ENCODE peak calls at places on chromosomes 4 and X, in ten cellular contexts. One of them, this sample, is unnamed.

GRCh38 chr4:168453146-168453545 is 27.1 kb downstream of the DDX60L start:
- DNase-seq in endothelial cell: no peak
- DNase-seq in H1: no peak
- DNase-seq in colonic mucosa: no peak
- DNase-seq in fibroblast of the conjunctiva: no peak
- DNase-seq in caudate nucleus: no peak
- DNase-seq in hepatocyte: no peak
- DNase-seq in activated T-helper 1 cell treated with anti-CD3 and anti-CD28 coated beads, Interleukin-12 subunit alpha, Interleukin-12 subunit beta, Interleukin-2, Interleukin-4 antibody, amounts not matched to agents 30 ng/mL and 10 ng/mL and 1 ng/mL, durations not matched to agents 14 hours and 24 hours and 36 hours: no peak
- DNase-seq in NCI-H2171 treated with DMSO at 0.1 percent for 48 hours: peak
- DNase-seq in astrocyte of the spinal cord: no peak
- DNase-seq in this sample: no peak

GRCh38 chrX:141732031-141732430 is 33.5 kb upstream of the SPANXD start:
- DNase-seq in endothelial cell: no peak
- DNase-seq in H1: no peak
- DNase-seq in colonic mucosa: no peak
- DNase-seq in fibroblast of the conjunctiva: no peak
- DNase-seq in caudate nucleus: no peak
- DNase-seq in hepatocyte: no peak
- DNase-seq in activated T-helper 1 cell treated with anti-CD3 and anti-CD28 coated beads, Interleukin-12 subunit alpha, Interleukin-12 subunit beta, Interleukin-2, Interleukin-4 antibody, amounts not matched to agents 30 ng/mL and 10 ng/mL and 1 ng/mL, durations not matched to agents 14 hours and 24 hours and 36 hours: no peak
- DNase-seq in NCI-H2171 treated with DMSO at 0.1 percent for 48 hours: no peak
- DNase-seq in astrocyte of the spinal cord: no peak
- DNase-seq in this sample: no peak

GRCh38 chrX:35380808-35381700 is 417.1 kb upstream of the MAGEB16 start:
- DNase-seq in endothelial cell: no peak
- DNase-seq in H1: no peak
- DNase-seq in colonic mucosa: no peak
- DNase-seq in fibroblast of the conjunctiva: no peak
- DNase-seq in caudate nucleus: no peak
- DNase-seq in hepatocyte: peak
- DNase-seq in activated T-helper 1 cell treated with anti-CD3 and anti-CD28 coated beads, Interleukin-12 subunit alpha, Interleukin-12 subunit beta, Interleukin-2, Interleukin-4 antibody, amounts not matched to agents 30 ng/mL and 10 ng/mL and 1 ng/mL, durations not matched to agents 14 hours and 24 hours and 36 hours: no peak
- DNase-seq in NCI-H2171 treated with DMSO at 0.1 percent for 48 hours: no peak
- DNase-seq in astrocyte of the spinal cord: peak
- DNase-seq in this sample: peak

GRCh38 chr4:187019896-187020295 is 296.2 kb upstream of the FAT1 start:
- DNase-seq in endothelial cell: no peak
- DNase-seq in H1: peak
- DNase-seq in colonic mucosa: no peak
- DNase-seq in fibroblast of the conjunctiva: no peak
- DNase-seq in caudate nucleus: no peak
- DNase-seq in hepatocyte: no peak
- DNase-seq in activated T-helper 1 cell treated with anti-CD3 and anti-CD28 coated beads, Interleukin-12 subunit alpha, Interleukin-12 subunit beta, Interleukin-2, Interleukin-4 antibody, amounts not matched to agents 30 ng/mL and 10 ng/mL and 1 ng/mL, durations not matched to agents 14 hours and 24 hours and 36 hours: no peak
- DNase-seq in NCI-H2171 treated with DMSO at 0.1 percent for 48 hours: no peak
- DNase-seq in astrocyte of the spinal cord: peak
- DNase-seq in this sample: no peak

GRCh38 chrX:111129949-111130348 is 34.0 kb downstream of the PAK3 start:
- DNase-seq in endothelial cell: no peak
- DNase-seq in H1: no peak
- DNase-seq in colonic mucosa: no peak
- DNase-seq in fibroblast of the conjunctiva: no peak
- DNase-seq in caudate nucleus: no peak
- DNase-seq in hepatocyte: no peak
- DNase-seq in activated T-helper 1 cell treated with anti-CD3 and anti-CD28 coated beads, Interleukin-12 subunit alpha, Interleukin-12 subunit beta, Interleukin-2, Interleukin-4 antibody, amounts not matched to agents 30 ng/mL and 10 ng/mL and 1 ng/mL, durations not matched to agents 14 hours and 24 hours and 36 hours: no peak
- DNase-seq in NCI-H2171 treated with DMSO at 0.1 percent for 48 hours: no peak
- DNase-seq in astrocyte of the spinal cord: no peak
- DNase-seq in this sample: no peak

GRCh38 chr4:1738410-1738809 is 17.1 kb downstream of the TACC3 start:
- DNase-seq in endothelial cell: no peak
- DNase-seq in H1: no peak
- DNase-seq in colonic mucosa: no peak
- DNase-seq in fibroblast of the conjunctiva: no peak
- DNase-seq in caudate nucleus: no peak
- DNase-seq in hepatocyte: no peak
- DNase-seq in activated T-helper 1 cell treated with anti-CD3 and anti-CD28 coated beads, Interleukin-12 subunit alpha, Interleukin-12 subunit beta, Interleukin-2, Interleukin-4 antibody, amounts not matched to agents 30 ng/mL and 10 ng/mL and 1 ng/mL, durations not matched to agents 14 hours and 24 hours and 36 hours: no peak
- DNase-seq in NCI-H2171 treated with DMSO at 0.1 percent for 48 hours: no peak
- DNase-seq in astrocyte of the spinal cord: no peak
- DNase-seq in this sample: no peak

GRCh38 chrX:40058719-40059118 is 39.0 kb downstream of the BCOR start:
- DNase-seq in endothelial cell: no peak
- DNase-seq in H1: no peak
- DNase-seq in colonic mucosa: peak
- DNase-seq in fibroblast of the conjunctiva: no peak
- DNase-seq in caudate nucleus: peak
- DNase-seq in hepatocyte: peak
- DNase-seq in activated T-helper 1 cell treated with anti-CD3 and anti-CD28 coated beads, Interleukin-12 subunit alpha, Interleukin-12 subunit beta, Interleukin-2, Interleukin-4 antibody, amounts not matched to agents 30 ng/mL and 10 ng/mL and 1 ng/mL, durations not matched to agents 14 hours and 24 hours and 36 hours: no peak
- DNase-seq in NCI-H2171 treated with DMSO at 0.1 percent for 48 hours: no peak
- DNase-seq in astrocyte of the spinal cord: no peak
- DNase-seq in this sample: no peak

GRCh38 chrX:9577555-9577954 is 112.7 kb downstream of the TBL1X start:
- DNase-seq in endothelial cell: no peak
- DNase-seq in H1: no peak
- DNase-seq in colonic mucosa: no peak
- DNase-seq in fibroblast of the conjunctiva: no peak
- DNase-seq in caudate nucleus: no peak
- DNase-seq in hepatocyte: no peak
- DNase-seq in activated T-helper 1 cell treated with anti-CD3 and anti-CD28 coated beads, Interleukin-12 subunit alpha, Interleukin-12 subunit beta, Interleukin-2, Interleukin-4 antibody, amounts not matched to agents 30 ng/mL and 10 ng/mL and 1 ng/mL, durations not matched to agents 14 hours and 24 hours and 36 hours: no peak
- DNase-seq in NCI-H2171 treated with DMSO at 0.1 percent for 48 hours: no peak
- DNase-seq in astrocyte of the spinal cord: no peak
- DNase-seq in this sample: no peak

GRCh38 chr4:113052379-113052951 is 3.0 kb downstream of the ANK2 start:
- DNase-seq in endothelial cell: no peak
- DNase-seq in H1: no peak
- DNase-seq in colonic mucosa: no peak
- DNase-seq in fibroblast of the conjunctiva: peak
- DNase-seq in caudate nucleus: peak
- DNase-seq in hepatocyte: no peak
- DNase-seq in activated T-helper 1 cell treated with anti-CD3 and anti-CD28 coated beads, Interleukin-12 subunit alpha, Interleukin-12 subunit beta, Interleukin-2, Interleukin-4 antibody, amounts not matched to agents 30 ng/mL and 10 ng/mL and 1 ng/mL, durations not matched to agents 14 hours and 24 hours and 36 hours: no peak
- DNase-seq in NCI-H2171 treated with DMSO at 0.1 percent for 48 hours: peak
- DNase-seq in astrocyte of the spinal cord: peak
- DNase-seq in this sample: no peak

GRCh38 chrX:107684956-107685385 is 56.7 kb downstream of the PRPS1 start:
- DNase-seq in endothelial cell: peak
- DNase-seq in H1: no peak
- DNase-seq in colonic mucosa: peak
- DNase-seq in fibroblast of the conjunctiva: peak
- DNase-seq in caudate nucleus: peak
- DNase-seq in hepatocyte: peak
- DNase-seq in activated T-helper 1 cell treated with anti-CD3 and anti-CD28 coated beads, Interleukin-12 subunit alpha, Interleukin-12 subunit beta, Interleukin-2, Interleukin-4 antibody, amounts not matched to agents 30 ng/mL and 10 ng/mL and 1 ng/mL, durations not matched to agents 14 hours and 24 hours and 36 hours: peak
- DNase-seq in NCI-H2171 treated with DMSO at 0.1 percent for 48 hours: no peak
- DNase-seq in astrocyte of the spinal cord: peak
- DNase-seq in this sample: no peak

GRCh38 chrX:153400146-153401132 is 711 bp downstream of the PNMA6E start:
- DNase-seq in endothelial cell: peak
- DNase-seq in H1: peak
- DNase-seq in colonic mucosa: no peak
- DNase-seq in fibroblast of the conjunctiva: no peak
- DNase-seq in caudate nucleus: no peak
- DNase-seq in hepatocyte: no peak
- DNase-seq in activated T-helper 1 cell treated with anti-CD3 and anti-CD28 coated beads, Interleukin-12 subunit alpha, Interleukin-12 subunit beta, Interleukin-2, Interleukin-4 antibody, amounts not matched to agents 30 ng/mL and 10 ng/mL and 1 ng/mL, durations not matched to agents 14 hours and 24 hours and 36 hours: peak
- DNase-seq in NCI-H2171 treated with DMSO at 0.1 percent for 48 hours: no peak
- DNase-seq in astrocyte of the spinal cord: no peak
- DNase-seq in this sample: peak

GRCh38 chrX:144586756-144587155 is 660.5 kb upstream of the SPANXN1 start:
- DNase-seq in endothelial cell: no peak
- DNase-seq in H1: no peak
- DNase-seq in colonic mucosa: no peak
- DNase-seq in fibroblast of the conjunctiva: peak
- DNase-seq in caudate nucleus: no peak
- DNase-seq in hepatocyte: peak
- DNase-seq in activated T-helper 1 cell treated with anti-CD3 and anti-CD28 coated beads, Interleukin-12 subunit alpha, Interleukin-12 subunit beta, Interleukin-2, Interleukin-4 antibody, amounts not matched to agents 30 ng/mL and 10 ng/mL and 1 ng/mL, durations not matched to agents 14 hours and 24 hours and 36 hours: no peak
- DNase-seq in NCI-H2171 treated with DMSO at 0.1 percent for 48 hours: no peak
- DNase-seq in astrocyte of the spinal cord: peak
- DNase-seq in this sample: no peak

GRCh38 chr4:7073526-7074390 is 5.9 kb upstream of the GRPEL1 start:
- DNase-seq in endothelial cell: peak
- DNase-seq in H1: peak
- DNase-seq in colonic mucosa: peak
- DNase-seq in fibroblast of the conjunctiva: no peak
- DNase-seq in caudate nucleus: peak
- DNase-seq in hepatocyte: peak
- DNase-seq in activated T-helper 1 cell treated with anti-CD3 and anti-CD28 coated beads, Interleukin-12 subunit alpha, Interleukin-12 subunit beta, Interleukin-2, Interleukin-4 antibody, amounts not matched to agents 30 ng/mL and 10 ng/mL and 1 ng/mL, durations not matched to agents 14 hours and 24 hours and 36 hours: no peak
- DNase-seq in NCI-H2171 treated with DMSO at 0.1 percent for 48 hours: peak
- DNase-seq in astrocyte of the spinal cord: peak
- DNase-seq in this sample: peak

GRCh38 chr4:129994715-129995114 is 898.8 kb downstream of the C4orf33 start:
- DNase-seq in endothelial cell: no peak
- DNase-seq in H1: no peak
- DNase-seq in colonic mucosa: no peak
- DNase-seq in fibroblast of the conjunctiva: no peak
- DNase-seq in caudate nucleus: no peak
- DNase-seq in hepatocyte: no peak
- DNase-seq in activated T-helper 1 cell treated with anti-CD3 and anti-CD28 coated beads, Interleukin-12 subunit alpha, Interleukin-12 subunit beta, Interleukin-2, Interleukin-4 antibody, amounts not matched to agents 30 ng/mL and 10 ng/mL and 1 ng/mL, durations not matched to agents 14 hours and 24 hours and 36 hours: no peak
- DNase-seq in NCI-H2171 treated with DMSO at 0.1 percent for 48 hours: no peak
- DNase-seq in astrocyte of the spinal cord: no peak
- DNase-seq in this sample: no peak

GRCh38 chr4:144656857-144657256 is 10.9 kb downstream of the HHIP start:
- DNase-seq in endothelial cell: no peak
- DNase-seq in H1: no peak
- DNase-seq in colonic mucosa: no peak
- DNase-seq in fibroblast of the conjunctiva: peak
- DNase-seq in caudate nucleus: no peak
- DNase-seq in hepatocyte: no peak
- DNase-seq in activated T-helper 1 cell treated with anti-CD3 and anti-CD28 coated beads, Interleukin-12 subunit alpha, Interleukin-12 subunit beta, Interleukin-2, Interleukin-4 antibody, amounts not matched to agents 30 ng/mL and 10 ng/mL and 1 ng/mL, durations not matched to agents 14 hours and 24 hours and 36 hours: no peak
- DNase-seq in NCI-H2171 treated with DMSO at 0.1 percent for 48 hours: no peak
- DNase-seq in astrocyte of the spinal cord: peak
- DNase-seq in this sample: no peak